ENCODE peak calls at places on chromosomes 7 and 10, in five cellular contexts. One of them, this sample, is unnamed.
A peak's percentile ranks its signal among the peaks of the same experiment; 100 is the strongest.

GRCh38 chr7:101575168-101575567 is 53.9 kb downstream of the MYL10 start:
- DNase-seq in non-pigmented ciliary epithelial cell: no peak
- DNase-seq in AG20443: no peak
- DNase-seq in astrocyte of the spinal cord: no peak
- DNase-seq in activated CD8-positive, alpha-beta memory T cell treated with anti-CD3 and anti-CD28 coated beads for 48 hours: no peak
- DNase-seq in this sample: no peak

GRCh38 chr10:113475381-113475807 is 77.5 kb upstream of the HABP2 start:
- DNase-seq in activated CD8-positive, alpha-beta memory T cell treated with anti-CD3 and anti-CD28 coated beads for 48 hours: no peak
- DNase-seq in non-pigmented ciliary epithelial cell: no peak
- DNase-seq in AG20443: peak; percentile 87
- DNase-seq in astrocyte of the spinal cord: peak; percentile 23
- DNase-seq in this sample: peak; percentile 91

GRCh38 chr7:142301299-142301698 is 43.4 kb upstream of the PRSS58 start:
- DNase-seq in AG20443: no peak
- DNase-seq in activated CD8-positive, alpha-beta memory T cell treated with anti-CD3 and anti-CD28 coated beads for 48 hours: no peak
- DNase-seq in non-pigmented ciliary epithelial cell: no peak
- DNase-seq in astrocyte of the spinal cord: no peak
- DNase-seq in this sample: no peak

GRCh38 chr7:93307131-93307660 is 75.0 kb downstream of the VPS50 start:
- DNase-seq in non-pigmented ciliary epithelial cell: peak; percentile 62
- DNase-seq in astrocyte of the spinal cord: peak; percentile 56
- DNase-seq in AG20443: peak; percentile 46
- DNase-seq in activated CD8-positive, alpha-beta memory T cell treated with anti-CD3 and anti-CD28 coated beads for 48 hours: no peak
- DNase-seq in this sample: peak; percentile 47

GRCh38 chr10:113305871-113306270 is 247.0 kb upstream of the HABP2 start:
- DNase-seq in activated CD8-positive, alpha-beta memory T cell treated with anti-CD3 and anti-CD28 coated beads for 48 hours: no peak
- DNase-seq in AG20443: peak; percentile 69
- DNase-seq in astrocyte of the spinal cord: peak; percentile 57
- DNase-seq in non-pigmented ciliary epithelial cell: no peak
- DNase-seq in this sample: peak; percentile 67

GRCh38 chr10:46556515-46557318 is at the start of gene GPRIN2:
- DNase-seq in AG20443: no peak
- DNase-seq in activated CD8-positive, alpha-beta memory T cell treated with anti-CD3 and anti-CD28 coated beads for 48 hours: no peak
- DNase-seq in astrocyte of the spinal cord: no peak
- DNase-seq in non-pigmented ciliary epithelial cell: no peak
- DNase-seq in this sample: no peak

GRCh38 chr10:87068281-87068680 is 26.4 kb downstream of the GLUD1 start:
- DNase-seq in astrocyte of the spinal cord: no peak
- DNase-seq in activated CD8-positive, alpha-beta memory T cell treated with anti-CD3 and anti-CD28 coated beads for 48 hours: no peak
- DNase-seq in non-pigmented ciliary epithelial cell: no peak
- DNase-seq in AG20443: no peak
- DNase-seq in this sample: no peak

GRCh38 chr7:87852306-87852705 is 23.9 kb downstream of the SLC25A40 start:
- DNase-seq in activated CD8-positive, alpha-beta memory T cell treated with anti-CD3 and anti-CD28 coated beads for 48 hours: no peak
- DNase-seq in AG20443: no peak
- DNase-seq in non-pigmented ciliary epithelial cell: no peak
- DNase-seq in astrocyte of the spinal cord: no peak
- DNase-seq in this sample: no peak

GRCh38 chr10:98170249-98171117 is 36.0 kb downstream of the R3HCC1L start:
- DNase-seq in activated CD8-positive, alpha-beta memory T cell treated with anti-CD3 and anti-CD28 coated beads for 48 hours: peak; percentile 4
- DNase-seq in AG20443: peak; percentile 64
- DNase-seq in non-pigmented ciliary epithelial cell: peak; percentile 18
- DNase-seq in astrocyte of the spinal cord: peak; percentile 42
- DNase-seq in this sample: peak; percentile 63

GRCh38 chr10:71233491-71233892 is 21.1 kb downstream of the UNC5B start:
- DNase-seq in activated CD8-positive, alpha-beta memory T cell treated with anti-CD3 and anti-CD28 coated beads for 48 hours: no peak
- DNase-seq in AG20443: no peak
- DNase-seq in astrocyte of the spinal cord: no peak
- DNase-seq in non-pigmented ciliary epithelial cell: no peak
- DNase-seq in this sample: no peak

GRCh38 chr10:59708816-59709471 is 706 bp downstream of the SLC16A9 start:
- DNase-seq in AG20443: peak; percentile 27
- DNase-seq in activated CD8-positive, alpha-beta memory T cell treated with anti-CD3 and anti-CD28 coated beads for 48 hours: no peak
- DNase-seq in astrocyte of the spinal cord: no peak
- DNase-seq in non-pigmented ciliary epithelial cell: no peak
- DNase-seq in this sample: no peak

GRCh38 chr10:30254926-30255325 is 94.2 kb downstream of the MTPAP start:
- DNase-seq in astrocyte of the spinal cord: peak; percentile 8
- DNase-seq in activated CD8-positive, alpha-beta memory T cell treated with anti-CD3 and anti-CD28 coated beads for 48 hours: no peak
- DNase-seq in non-pigmented ciliary epithelial cell: no peak
- DNase-seq in AG20443: no peak
- DNase-seq in this sample: no peak

GRCh38 chr7:112079671-112080070 is 126.5 kb downstream of the DOCK4 start:
- DNase-seq in astrocyte of the spinal cord: no peak
- DNase-seq in AG20443: no peak
- DNase-seq in activated CD8-positive, alpha-beta memory T cell treated with anti-CD3 and anti-CD28 coated beads for 48 hours: no peak
- DNase-seq in non-pigmented ciliary epithelial cell: no peak
- DNase-seq in this sample: no peak